ENCODE peak calls at places on chromosomes 4 and X, in seven cellular contexts. B is endothelial cell, R is cardiac muscle cell, V is fibroblast of mammary gland, W is lower leg skin, I is GM20000, M is tibial nerve. F is an unnamed sample.

GRCh38 chr4:36189511-36190226 is 54.6 kb downstream of the ARAP2 start:
- DNase-seq in B (no peak), R (no peak), V (no peak), W (no peak), I (peak; percentile 30), M (no peak), F (no peak)

GRCh38 chr4:1192493-1193205 is 20.3 kb upstream of the SPON2 start:
- DNase-seq in B (no peak), R (no peak), V (no peak), W (peak; percentile 86), I (no peak), M (peak; percentile 15), F (no peak)

GRCh38 chr4:76559236-76560071 is 124.4 kb downstream of the SHROOM3 start:
- DNase-seq in B (no peak), R (no peak), V (no peak), W (no peak), I (no peak), M (no peak), F (peak; percentile 18)

GRCh38 chr4:54637325-54637724 is 20.4 kb upstream of the KIT start:
- DNase-seq in B (no peak), R (no peak), V (no peak), W (no peak), I (no peak), M (no peak), F (no peak)

GRCh38 chrX:123121241-123121640 is 62.8 kb upstream of the GRIA3 start:
- DNase-seq in B (no peak), R (no peak), V (peak; percentile 47), W (no peak), I (no peak), M (no peak), F (no peak)

GRCh38 chr4:104860227-104861123 is 286.2 kb upstream of the TET2 start:
- DNase-seq in B (peak; percentile 70), R (peak; percentile 82), V (peak; percentile 79), W (no peak), I (peak; percentile 59), M (peak; percentile 33), F (peak; percentile 18)

GRCh38 chr4:172202480-172203076 is 389.4 kb downstream of the GALNTL6 start:
- DNase-seq in B (no peak), R (peak; percentile 22), V (peak; percentile 49), W (no peak), I (peak; percentile 18), M (no peak), F (peak; percentile 31)

GRCh38 chr4:56871357-56871993 is 36.2 kb upstream of the REST start:
- DNase-seq in B (peak; percentile 8), R (no peak), V (peak; percentile 8), W (peak; percentile 67), I (no peak), M (no peak), F (no peak)

GRCh38 chr4:186104895-186105720 is 604 bp downstream of the FAM149A start:
- DNase-seq in B (peak; percentile 42), R (peak; percentile 38), V (no peak), W (no peak), I (peak; percentile 67), M (no peak), F (peak; percentile 30)

GRCh38 chrX:44898411-44899221 is 25.6 kb downstream of the KDM6A start:
- DNase-seq in B (no peak), R (no peak), V (no peak), W (no peak), I (no peak), M (no peak), F (no peak)

GRCh38 chr4:102438873-102439614 is 62.1 kb upstream of the NFKB1 start:
- DNase-seq in B (no peak), R (no peak), V (peak; percentile 97), W (no peak), I (no peak), M (no peak), F (no peak)

GRCh38 chr4:153450545-153450917 is 15.6 kb upstream of the TMEM131L start:
- DNase-seq in B (no peak), R (no peak), V (no peak), W (no peak), I (no peak), M (no peak), F (no peak)

GRCh38 chrX:29666361-29666760 is 549.0 kb upstream of the MAGEB2 start:
- DNase-seq in B (no peak), R (no peak), V (peak; percentile 65), W (no peak), I (no peak), M (no peak), F (no peak)

GRCh38 chrX:112636951-112637541 is 42.7 kb downstream of the LHFPL1 start:
- DNase-seq in B (no peak), R (no peak), V (peak; percentile 61), W (no peak), I (no peak), M (no peak), F (no peak)

GRCh38 chrX:116204947-116205346 is 34.4 kb downstream of the AGTR2 start:
- DNase-seq in B (peak; percentile 2), R (peak; percentile 56), V (peak; percentile 26), W (no peak), I (peak; percentile 2), M (no peak), F (no peak)

GRCh38 chrX:120680090-120680489 is 50.2 kb upstream of the C1GALT1C1 start:
- DNase-seq in B (no peak), R (no peak), V (no peak), W (no peak), I (no peak), M (no peak), F (no peak)

GRCh38 chrX:15098505-15098904 is 171.4 kb downstream of the ASB9 start:
- DNase-seq in B (no peak), R (no peak), V (no peak), W (no peak), I (no peak), M (no peak), F (no peak)

GRCh38 chr4:150867148-150867547 is 147.9 kb downstream of the LRBA start:
- DNase-seq in B (peak; percentile 52), R (peak; percentile 91), V (peak; percentile 84), W (no peak), I (peak; percentile 61), M (no peak), F (no peak)

GRCh38 chr4:4362991-4363697 is 23.8 kb upstream of the NSG1 start:
- DNase-seq in B (no peak), R (no peak), V (no peak), W (no peak), I (no peak), M (no peak), F (no peak)

GRCh38 chrX:78650906-78651437 is 8.2 kb downstream of the RTL3 start:
- DNase-seq in B (no peak), R (no peak), V (peak; percentile 66), W (no peak), I (no peak), M (no peak), F (no peak)

GRCh38 chr4:173264960-173265281 is 69.2 kb downstream of the HMGB2 start:
- DNase-seq in B (no peak), R (no peak), V (no peak), W (no peak), I (no peak), M (no peak), F (no peak)

GRCh38 chr4:55442541-55442940 is 46.8 kb downstream of the TMEM165 start:
- DNase-seq in B (no peak), R (no peak), V (no peak), W (no peak), I (no peak), M (no peak), F (no peak)

GRCh38 chr4:84870398-84871163 is 95.9 kb downstream of the WDFY3 start:
- DNase-seq in B (peak; percentile 9), R (no peak), V (peak; percentile 24), W (no peak), I (no peak), M (no peak), F (no peak)

GRCh38 chr4:54091637-54092404 is 8.1 kb upstream of the GSX2 start:
- DNase-seq in B (no peak), R (peak; percentile 66), V (peak; percentile 65), W (peak; percentile 95), I (peak; percentile 78), M (peak; percentile 50), F (peak; percentile 91)

GRCh38 chr4:103928370-103928769 is 208.6 kb upstream of the TACR3 start:
- DNase-seq in B (no peak), R (no peak), V (no peak), W (no peak), I (no peak), M (no peak), F (no peak)

GRCh38 chr4:107760281-107760947 is 40.4 kb upstream of the PAPSS1 start:
- DNase-seq in B (no peak), R (peak; percentile 16), V (peak; percentile 46), W (no peak), I (no peak), M (peak; percentile 16), F (no peak)
- TF ChIP-seq CTCF in B (no peak), R (peak; percentile 27), V (peak; percentile 33), W (no peak), I (no peak), M (peak; percentile 7), F (peak; percentile 12)

DNA sequence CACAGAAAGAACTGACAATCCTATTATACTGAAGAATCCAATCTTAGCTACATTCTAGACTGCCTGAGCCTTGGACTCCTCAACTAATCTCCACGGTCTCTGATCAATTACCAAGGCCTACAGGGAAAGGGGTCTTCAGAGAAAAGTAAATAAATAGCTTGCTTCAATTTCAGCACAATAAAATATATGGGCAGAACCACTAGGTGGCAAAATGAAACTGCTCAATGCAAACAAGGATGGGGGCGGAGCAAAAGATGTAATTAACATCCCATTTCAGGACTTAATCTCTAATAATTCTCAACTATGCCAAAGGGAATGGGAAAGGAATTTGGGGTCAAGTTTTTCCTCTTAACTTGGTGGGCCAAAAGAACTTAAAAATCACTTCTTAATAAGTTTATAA is 78.4 kb upstream of the MAP3K15 start:
- DNase-seq in B (no peak), R (peak; percentile 30), V (peak; percentile 61), W (no peak), I (peak; percentile 4), M (no peak), F (no peak)
- TF ChIP-seq CTCF in B (peak; percentile 24), R (peak; percentile 45), V (peak; percentile 55), W (no peak), I (no peak), M (peak; percentile 33), F (peak; percentile 40)

DNA sequence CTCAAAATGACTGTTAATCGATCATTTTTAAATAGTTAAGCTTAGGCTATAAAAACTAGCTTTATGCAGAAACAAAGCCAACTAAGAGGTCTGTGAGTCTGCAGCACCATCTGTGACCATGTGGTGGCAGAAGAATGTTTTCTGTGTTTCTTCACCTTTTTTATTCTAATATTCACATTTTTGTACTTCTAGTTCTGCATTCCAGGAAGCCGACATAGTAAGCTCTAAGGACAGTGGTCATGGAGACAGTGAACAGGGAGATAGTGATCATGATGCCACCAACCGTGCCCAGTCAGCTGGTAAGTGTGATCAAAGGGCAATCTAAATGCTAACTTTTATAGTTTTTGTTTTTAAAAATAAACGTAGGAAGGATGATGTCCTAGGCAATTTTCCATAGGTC is 5.6 kb downstream of the PCDH10 start:
- DNase-seq in B (peak; percentile 33), R (peak; percentile 28), V (peak; percentile 47), W (no peak), I (peak; percentile 22), M (no peak), F (peak; percentile 22)
- TF ChIP-seq CTCF in B (peak; percentile 53), R (peak; percentile 80), V (peak; percentile 66), W (no peak), I (no peak), M (peak; percentile 62), F (peak; percentile 65)

DNA sequence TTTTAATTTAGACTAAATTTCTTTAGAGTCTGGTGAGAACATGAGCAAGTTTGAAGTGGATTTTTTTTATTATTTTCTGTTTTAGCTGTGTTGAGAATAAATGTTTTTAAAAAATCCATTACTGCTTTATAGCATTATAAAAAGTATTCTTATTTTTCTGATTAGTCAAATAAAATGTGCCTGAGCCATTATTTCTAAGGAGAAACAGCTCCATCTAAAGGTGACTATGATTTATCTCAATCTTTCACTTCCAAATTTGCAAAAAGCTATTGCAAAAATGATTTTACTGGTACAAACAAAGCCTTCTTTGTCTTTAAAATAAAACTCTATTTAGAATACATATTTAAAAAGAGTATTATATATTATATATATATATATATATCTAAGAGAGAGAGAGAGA is 959.2 kb downstream of the FAM133A start:
- DNase-seq in B (no peak), R (no peak), V (no peak), W (no peak), I (no peak), M (no peak), F (no peak)
- TF ChIP-seq CTCF in B (no peak), R (no peak), V (no peak), W (no peak), I (no peak), M (no peak), F (no peak)